ENCODE peak calls at places on chromosomes 2 and 18, in four cellular contexts. One of them, this sample, is unnamed.

GRCh38 chr2:29075894-29076700 is 1.8 kb upstream of the PCARE start:
- DNase-seq in H1: peak
- DNase-seq in K562: no peak
- DNase-seq in HepG2: no peak
- DNase-seq in this sample: no peak

GRCh38 chr2:127864877-127865276 is 6.9 kb upstream of the POLR2D start:
- DNase-seq in K562: peak
- DNase-seq in HepG2: no peak
- DNase-seq in H1: no peak
- DNase-seq in this sample: peak

GRCh38 chr18:26103579-26103978 is 13.2 kb upstream of the SS18 start:
- DNase-seq in K562: no peak
- DNase-seq in HepG2: peak
- DNase-seq in H1: peak
- DNase-seq in this sample: peak

GRCh38 chr18:8474661-8475060 is 134.6 kb upstream of the RAB12 start:
- DNase-seq in K562: no peak
- DNase-seq in H1: no peak
- DNase-seq in HepG2: no peak
- DNase-seq in this sample: no peak

GRCh38 chr2:124970065-124970464 is 945.0 kb downstream of the CNTNAP5 start:
- DNase-seq in HepG2: no peak
- DNase-seq in K562: no peak
- DNase-seq in H1: no peak
- DNase-seq in this sample: no peak

GRCh38 chr18:8771930-8772329 is 66.6 kb downstream of the MTCL1 start:
- DNase-seq in K562: no peak
- DNase-seq in H1: no peak
- DNase-seq in HepG2: no peak
- DNase-seq in this sample: no peak

GRCh38 chr2:142130111-142131015 is 453 bp downstream of the LRP1B start:
- DNase-seq in K562: no peak
- DNase-seq in H1: peak
- DNase-seq in HepG2: peak
- DNase-seq in this sample: peak

GRCh38 chr2:218881744-218882462 is 1.3 kb downstream of the WNT10A start:
- DNase-seq in K562: no peak
- DNase-seq in HepG2: no peak
- DNase-seq in H1: no peak
- DNase-seq in this sample: no peak

GRCh38 chr2:677056-677949 is at the start of gene TMEM18:
- DNase-seq in H1: peak
- DNase-seq in HepG2: peak
- DNase-seq in K562: peak
- DNase-seq in this sample: peak

GRCh38 chr18:39434223-39434622 is 1868.6 kb upstream of the CELF4 start:
- DNase-seq in HepG2: no peak
- DNase-seq in H1: no peak
- DNase-seq in K562: no peak
- DNase-seq in this sample: no peak

GRCh38 chr2:237670641-237671040 is 43.3 kb downstream of the LRRFIP1 start:
- DNase-seq in K562: no peak
- DNase-seq in HepG2: no peak
- DNase-seq in H1: no peak
- DNase-seq in this sample: no peak

GRCh38 chr2:9004338-9005204 is 1.1 kb upstream of the MBOAT2 start:
- DNase-seq in K562: peak
- DNase-seq in HepG2: no peak
- DNase-seq in H1: no peak
- DNase-seq in this sample: no peak

GRCh38 chr2:238496756-238497609 is 70.3 kb downstream of the ASB1 start:
- DNase-seq in HepG2: no peak
- DNase-seq in K562: no peak
- DNase-seq in H1: peak
- DNase-seq in this sample: no peak

GRCh38 chr2:69060938-69061501 is 48.0 kb downstream of the ANTXR1 start:
- DNase-seq in K562: no peak
- DNase-seq in H1: no peak
- DNase-seq in HepG2: no peak
- DNase-seq in this sample: no peak

GRCh38 chr2:127197475-127198385 is 22.4 kb downstream of the CYP27C1 start:
- DNase-seq in H1: peak
- DNase-seq in HepG2: peak
- DNase-seq in K562: peak
- DNase-seq in this sample: peak

GRCh38 chr2:55009277-55010055 is 40.8 kb downstream of the RTN4 start:
- DNase-seq in HepG2: no peak
- DNase-seq in K562: no peak
- DNase-seq in H1: no peak
- DNase-seq in this sample: no peak

GRCh38 chr18:46360841-46361240 is 256.7 kb downstream of the HAUS1 start:
- DNase-seq in K562: no peak
- DNase-seq in HepG2: no peak
- DNase-seq in H1: no peak
- DNase-seq in this sample: no peak

GRCh38 chr18:70260683-70261082 is 28.2 kb upstream of the SOCS6 start:
- DNase-seq in HepG2: no peak
- DNase-seq in H1: no peak
- DNase-seq in K562: no peak
- DNase-seq in this sample: no peak

GRCh38 chr2:15677141-15677911 is 85.7 kb downstream of the DDX1 start:
- DNase-seq in K562: no peak
- DNase-seq in HepG2: no peak
- DNase-seq in H1: no peak
- DNase-seq in this sample: no peak

GRCh38 chr2:128108166-128108565 is 17.2 kb downstream of the UGGT1 start:
- DNase-seq in HepG2: no peak
- DNase-seq in K562: no peak
- DNase-seq in H1: no peak
- DNase-seq in this sample: no peak

GRCh38 chr18:63040788-63041410 is 278.7 kb downstream of the BCL2 start:
- DNase-seq in H1: no peak
- DNase-seq in HepG2: no peak
- DNase-seq in K562: no peak
- DNase-seq in this sample: no peak

GRCh38 chr2:227789803-227790202 is 23.8 kb upstream of the CCL20 start:
- DNase-seq in H1: no peak
- DNase-seq in K562: no peak
- DNase-seq in HepG2: no peak
- DNase-seq in this sample: no peak

GRCh38 chr2:47688561-47688960 is 94.4 kb upstream of the MSH6 start:
- DNase-seq in HepG2: no peak
- DNase-seq in K562: no peak
- DNase-seq in H1: no peak
- DNase-seq in this sample: no peak

GRCh38 chr18:79643049-79643765 is 36.4 kb upstream of the CTDP1 start:
- DNase-seq in K562: no peak
- DNase-seq in HepG2: no peak
- DNase-seq in H1: no peak
- DNase-seq in this sample: no peak

GRCh38 chr18:77127769-77128671 is 4.6 kb downstream of the MBP start:
- DNase-seq in K562: no peak
- DNase-seq in HepG2: no peak
- DNase-seq in H1: no peak
- DNase-seq in this sample: peak

GRCh38 chr2:16187517-16187887 is 247.2 kb downstream of the MYCN start:
- DNase-seq in H1: no peak
- DNase-seq in K562: no peak
- DNase-seq in HepG2: peak
- DNase-seq in this sample: no peak

GRCh38 chr2:101105654-101106053 is 45.5 kb downstream of the TBC1D8 start:
- DNase-seq in H1: no peak
- DNase-seq in K562: no peak
- DNase-seq in HepG2: no peak
- DNase-seq in this sample: no peak

GRCh38 chr2:224850081-224850480 is 133.9 kb upstream of the CCDC195 start:
- DNase-seq in HepG2: no peak
- DNase-seq in H1: no peak
- DNase-seq in K562: no peak
- DNase-seq in this sample: no peak

GRCh38 chr18:23138470-23138869 is 3.2 kb downstream of the CABLES1 start:
- DNase-seq in HepG2: no peak
- DNase-seq in K562: no peak
- DNase-seq in H1: no peak
- DNase-seq in this sample: no peak

GRCh38 chr2:219159771-219160185 is 837 bp downstream of the NHEJ1 start:
- DNase-seq in HepG2: no peak
- DNase-seq in H1: no peak
- DNase-seq in K562: no peak
- DNase-seq in this sample: no peak

GRCh38 chr2:14270036-14270582 is 362.4 kb upstream of the LRATD1 start:
- DNase-seq in HepG2: no peak
- DNase-seq in H1: no peak
- DNase-seq in K562: no peak
- DNase-seq in this sample: no peak

GRCh38 chr2:168758970-168759820 is 43.2 kb upstream of the NOSTRIN start:
- DNase-seq in H1: no peak
- DNase-seq in HepG2: peak
- DNase-seq in K562: no peak
- DNase-seq in this sample: peak

GRCh38 chr2:201909348-201909747 is 103.0 kb downstream of the CDK15 start:
- DNase-seq in H1: no peak
- DNase-seq in HepG2: no peak
- DNase-seq in K562: no peak
- DNase-seq in this sample: peak

DNA sequence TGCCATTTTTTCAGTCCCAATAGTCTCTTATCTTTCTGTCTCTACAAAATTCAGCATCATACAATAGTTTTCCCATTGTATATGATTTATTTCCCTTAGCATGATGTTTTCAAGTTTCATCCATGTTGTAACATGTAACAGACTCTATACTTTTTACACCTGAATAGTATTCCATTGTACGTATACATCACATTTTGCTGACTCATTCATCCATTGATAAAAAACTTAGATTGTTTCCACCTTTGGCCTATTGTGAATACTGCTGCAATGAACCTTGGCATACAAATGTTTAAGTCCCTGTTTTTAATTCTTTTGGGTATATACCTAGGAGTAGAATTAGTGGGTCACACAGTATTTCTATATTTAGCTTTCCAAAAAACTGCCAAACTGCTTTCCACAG is 349.3 kb upstream of the CDH2 start:
- DNase-seq in H1: no peak
- DNase-seq in K562: no peak
- DNase-seq in HepG2: no peak
- DNase-seq in this sample: no peak
- TF ChIP-seq PHF8 in H1: no peak
- TF ChIP-seq PHF8 in K562: no peak
- TF ChIP-seq PHF8 in HepG2: no peak
- TF ChIP-seq PHF8 in this sample: no peak

GRCh38 chr2:79120194-79120713 is at the start of gene REG1A:
- DNase-seq in K562: no peak
- DNase-seq in H1: no peak
- DNase-seq in HepG2: no peak
- DNase-seq in this sample: no peak

GRCh38 chr2:79112269-79112668 is 8.0 kb upstream of the REG1A start:
- DNase-seq in H1: no peak
- DNase-seq in K562: no peak
- DNase-seq in HepG2: no peak
- DNase-seq in this sample: no peak

GRCh38 chr2:79116997-79117928 is 3.0 kb upstream of the REG1A start:
- DNase-seq in K562: no peak
- DNase-seq in H1: no peak
- DNase-seq in HepG2: no peak
- DNase-seq in this sample: no peak

GRCh38 chr2:79114797-79115494 is 5.3 kb upstream of the REG1A start:
- DNase-seq in K562: no peak
- DNase-seq in H1: no peak
- DNase-seq in HepG2: no peak
- DNase-seq in this sample: no peak
- TF ChIP-seq PHF8 in K562: no peak
- TF ChIP-seq PHF8 in H1: no peak
- TF ChIP-seq PHF8 in HepG2: no peak
- TF ChIP-seq PHF8 in this sample: no peak

DNA sequence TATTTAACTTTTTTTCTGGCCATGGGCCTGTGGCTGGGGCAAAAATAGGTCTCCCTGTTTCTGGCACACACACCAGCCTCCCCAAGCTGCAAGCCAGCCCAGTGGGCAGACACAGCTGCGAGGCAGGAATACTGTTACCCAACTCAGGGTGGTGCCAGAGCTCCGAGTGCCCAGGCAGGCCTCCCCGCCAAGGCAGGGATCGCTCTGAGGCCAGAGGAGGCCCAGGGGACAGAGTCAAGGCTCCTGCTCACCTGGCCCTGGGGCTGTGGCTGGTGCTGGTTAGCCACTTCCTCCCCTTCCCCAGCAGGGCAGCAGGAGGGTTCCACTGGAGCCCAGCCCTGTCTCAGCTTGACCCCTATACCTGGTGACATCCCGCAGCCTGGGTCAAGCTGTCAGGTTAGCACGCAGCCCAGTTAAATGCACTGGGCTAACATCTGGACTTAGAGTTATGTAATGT is 67.1 kb upstream of the EPAS1 start:
- DNase-seq in HepG2: peak
- DNase-seq in K562: no peak
- DNase-seq in H1: no peak
- DNase-seq in this sample: peak
- TF ChIP-seq PHF8 in HepG2: no peak
- TF ChIP-seq PHF8 in K562: no peak
- TF ChIP-seq PHF8 in H1: no peak
- TF ChIP-seq PHF8 in this sample: no peak

GRCh38 chr2:213248637-213249036 is 35.6 kb upstream of the SPAG16 start:
- DNase-seq in H1: no peak
- DNase-seq in K562: no peak
- DNase-seq in HepG2: peak
- DNase-seq in this sample: no peak
- TF ChIP-seq PHF8 in H1: no peak
- TF ChIP-seq PHF8 in K562: no peak
- TF ChIP-seq PHF8 in HepG2: no peak
- TF ChIP-seq PHF8 in this sample: no peak

GRCh38 chr18:59835656-59836379 is 64.0 kb upstream of the PMAIP1 start:
- DNase-seq in HepG2: no peak
- DNase-seq in K562: no peak
- DNase-seq in H1: no peak
- DNase-seq in this sample: no peak
- TF ChIP-seq PHF8 in HepG2: no peak
- TF ChIP-seq PHF8 in K562: no peak
- TF ChIP-seq PHF8 in H1: no peak
- TF ChIP-seq PHF8 in this sample: no peak

DNA sequence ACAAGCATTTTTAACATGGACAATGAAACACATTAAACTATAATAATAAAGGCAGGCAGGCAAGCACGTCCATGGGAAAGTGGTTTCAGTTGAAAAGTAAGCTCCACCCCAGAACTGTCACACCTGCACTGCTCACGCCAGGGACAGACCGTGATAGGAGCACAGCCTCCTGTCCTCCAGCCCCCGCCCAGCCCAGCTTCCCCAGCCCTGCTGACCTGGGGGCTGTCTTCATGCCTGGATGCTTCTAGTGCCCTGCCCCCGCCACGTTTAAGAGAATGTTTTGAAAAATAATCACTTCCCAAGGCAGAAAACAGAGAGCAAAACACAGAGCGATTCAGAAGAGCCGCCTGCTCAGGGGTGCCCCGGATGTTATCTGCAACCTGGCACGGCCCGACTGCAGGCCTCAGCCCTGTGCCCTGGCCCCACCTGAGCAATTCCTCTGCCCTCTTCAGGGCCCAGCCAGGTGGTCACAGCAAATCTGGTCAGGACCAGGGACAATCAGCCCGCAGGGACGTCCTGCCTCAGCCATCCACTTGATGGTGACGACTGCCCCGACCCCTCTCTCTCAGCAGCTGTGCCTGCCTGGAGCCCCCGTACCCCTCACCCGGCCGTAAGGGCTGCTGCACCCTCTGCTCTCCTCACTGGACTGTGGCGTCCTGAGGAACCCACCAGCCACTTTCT is 30.4 kb downstream of the ADI1 start:
- DNase-seq in H1: no peak
- DNase-seq in K562: peak
- DNase-seq in HepG2: no peak
- DNase-seq in this sample: no peak
- TF ChIP-seq PHF8 in H1: no peak
- TF ChIP-seq PHF8 in K562: no peak
- TF ChIP-seq PHF8 in HepG2: no peak
- TF ChIP-seq PHF8 in this sample: no peak

This sample was measured in A549.